ENCODE peak calls at places on chromosomes 5 and 9, in seven cellular contexts. One of them, this sample, is unnamed.

GRCh38 chr9:38067892-38068615 is 973 bp downstream of the SHB start:
- DNase-seq in occipital lobe: no peak
- DNase-seq in left lobe of liver: no peak
- DNase-seq in cardiac fibroblast: no peak
- DNase-seq in mesendoderm: no peak
- DNase-seq in head of caudate nucleus: no peak
- DNase-seq in activated naive CD8-positive, alpha-beta T cell treated with anti-CD3 and anti-CD28 coated beads, Interleukin-2, amount 50 U/mL, for 24 hours: peak
- DNase-seq in this sample: peak

GRCh38 chr5:99900302-99900811 is 634.8 kb upstream of the FAM174A start:
- DNase-seq in activated naive CD8-positive, alpha-beta T cell treated with anti-CD3 and anti-CD28 coated beads, Interleukin-2, amount 50 U/mL, for 24 hours: no peak
- DNase-seq in mesendoderm: no peak
- DNase-seq in head of caudate nucleus: no peak
- DNase-seq in cardiac fibroblast: no peak
- DNase-seq in occipital lobe: no peak
- DNase-seq in left lobe of liver: no peak
- DNase-seq in this sample: no peak

GRCh38 chr9:130701059-130702022 is 7.8 kb downstream of the EXOSC2 start:
- DNase-seq in head of caudate nucleus: peak
- DNase-seq in occipital lobe: peak
- DNase-seq in activated naive CD8-positive, alpha-beta T cell treated with anti-CD3 and anti-CD28 coated beads, Interleukin-2, amount 50 U/mL, for 24 hours: peak
- DNase-seq in left lobe of liver: no peak
- DNase-seq in mesendoderm: peak
- DNase-seq in cardiac fibroblast: peak
- DNase-seq in this sample: peak

GRCh38 chr5:143214890-143215289 is 188.6 kb downstream of the NR3C1 start:
- DNase-seq in activated naive CD8-positive, alpha-beta T cell treated with anti-CD3 and anti-CD28 coated beads, Interleukin-2, amount 50 U/mL, for 24 hours: no peak
- DNase-seq in occipital lobe: no peak
- DNase-seq in left lobe of liver: no peak
- DNase-seq in cardiac fibroblast: no peak
- DNase-seq in head of caudate nucleus: no peak
- DNase-seq in mesendoderm: no peak
- DNase-seq in this sample: no peak

GRCh38 chr9:757246-757881 is 84.1 kb upstream of the DMRT1 start:
- DNase-seq in head of caudate nucleus: peak
- DNase-seq in mesendoderm: peak
- DNase-seq in occipital lobe: no peak
- DNase-seq in left lobe of liver: no peak
- DNase-seq in cardiac fibroblast: peak
- DNase-seq in activated naive CD8-positive, alpha-beta T cell treated with anti-CD3 and anti-CD28 coated beads, Interleukin-2, amount 50 U/mL, for 24 hours: no peak
- DNase-seq in this sample: peak

GRCh38 chr5:152527358-152528048 is 122.4 kb upstream of the NMUR2 start:
- DNase-seq in occipital lobe: no peak
- DNase-seq in mesendoderm: no peak
- DNase-seq in cardiac fibroblast: no peak
- DNase-seq in activated naive CD8-positive, alpha-beta T cell treated with anti-CD3 and anti-CD28 coated beads, Interleukin-2, amount 50 U/mL, for 24 hours: no peak
- DNase-seq in left lobe of liver: no peak
- DNase-seq in head of caudate nucleus: no peak
- DNase-seq in this sample: no peak

GRCh38 chr9:34624475-34624984 is 4.2 kb upstream of the DCTN3 start:
- DNase-seq in left lobe of liver: no peak
- DNase-seq in occipital lobe: no peak
- DNase-seq in head of caudate nucleus: no peak
- DNase-seq in cardiac fibroblast: no peak
- DNase-seq in activated naive CD8-positive, alpha-beta T cell treated with anti-CD3 and anti-CD28 coated beads, Interleukin-2, amount 50 U/mL, for 24 hours: no peak
- DNase-seq in mesendoderm: no peak
- DNase-seq in this sample: no peak

GRCh38 chr9:70021026-70021571 is 22.5 kb upstream of the MAMDC2 start:
- DNase-seq in left lobe of liver: no peak
- DNase-seq in occipital lobe: peak
- DNase-seq in mesendoderm: no peak
- DNase-seq in cardiac fibroblast: peak
- DNase-seq in head of caudate nucleus: peak
- DNase-seq in activated naive CD8-positive, alpha-beta T cell treated with anti-CD3 and anti-CD28 coated beads, Interleukin-2, amount 50 U/mL, for 24 hours: no peak
- DNase-seq in this sample: no peak

GRCh38 chr9:135770771-135771170 is 68.8 kb downstream of the KCNT1 start:
- DNase-seq in cardiac fibroblast: no peak
- DNase-seq in left lobe of liver: no peak
- DNase-seq in activated naive CD8-positive, alpha-beta T cell treated with anti-CD3 and anti-CD28 coated beads, Interleukin-2, amount 50 U/mL, for 24 hours: no peak
- DNase-seq in mesendoderm: no peak
- DNase-seq in head of caudate nucleus: no peak
- DNase-seq in occipital lobe: no peak
- DNase-seq in this sample: no peak

GRCh38 chr5:34529581-34530331 is 126.4 kb upstream of the RAI14 start:
- DNase-seq in activated naive CD8-positive, alpha-beta T cell treated with anti-CD3 and anti-CD28 coated beads, Interleukin-2, amount 50 U/mL, for 24 hours: no peak
- DNase-seq in cardiac fibroblast: peak
- DNase-seq in mesendoderm: no peak
- DNase-seq in occipital lobe: no peak
- DNase-seq in left lobe of liver: no peak
- DNase-seq in head of caudate nucleus: no peak
- DNase-seq in this sample: no peak

GRCh38 chr5:125848746-125849145 is 574.5 kb upstream of the GRAMD2B start:
- DNase-seq in cardiac fibroblast: peak
- DNase-seq in head of caudate nucleus: no peak
- DNase-seq in mesendoderm: no peak
- DNase-seq in left lobe of liver: no peak
- DNase-seq in occipital lobe: no peak
- DNase-seq in activated naive CD8-positive, alpha-beta T cell treated with anti-CD3 and anti-CD28 coated beads, Interleukin-2, amount 50 U/mL, for 24 hours: no peak
- DNase-seq in this sample: no peak

GRCh38 chr5:66888613-66889012 is 292.4 kb downstream of the MAST4 start:
- DNase-seq in occipital lobe: no peak
- DNase-seq in cardiac fibroblast: no peak
- DNase-seq in activated naive CD8-positive, alpha-beta T cell treated with anti-CD3 and anti-CD28 coated beads, Interleukin-2, amount 50 U/mL, for 24 hours: no peak
- DNase-seq in head of caudate nucleus: no peak
- DNase-seq in left lobe of liver: no peak
- DNase-seq in mesendoderm: no peak
- DNase-seq in this sample: no peak

GRCh38 chr5:120092649-120093048 is 371.5 kb upstream of the PRR16 start:
- DNase-seq in left lobe of liver: no peak
- DNase-seq in head of caudate nucleus: no peak
- DNase-seq in occipital lobe: no peak
- DNase-seq in cardiac fibroblast: no peak
- DNase-seq in mesendoderm: no peak
- DNase-seq in activated naive CD8-positive, alpha-beta T cell treated with anti-CD3 and anti-CD28 coated beads, Interleukin-2, amount 50 U/mL, for 24 hours: no peak
- DNase-seq in this sample: no peak

GRCh38 chr5:66354407-66354806 is 210.3 kb downstream of the SREK1 start:
- DNase-seq in cardiac fibroblast: no peak
- DNase-seq in activated naive CD8-positive, alpha-beta T cell treated with anti-CD3 and anti-CD28 coated beads, Interleukin-2, amount 50 U/mL, for 24 hours: no peak
- DNase-seq in occipital lobe: no peak
- DNase-seq in head of caudate nucleus: no peak
- DNase-seq in left lobe of liver: no peak
- DNase-seq in mesendoderm: no peak
- DNase-seq in this sample: no peak

GRCh38 chr5:132714456-132715307 is 22.7 kb downstream of the KIF3A start:
- DNase-seq in left lobe of liver: no peak
- DNase-seq in occipital lobe: no peak
- DNase-seq in activated naive CD8-positive, alpha-beta T cell treated with anti-CD3 and anti-CD28 coated beads, Interleukin-2, amount 50 U/mL, for 24 hours: no peak
- DNase-seq in head of caudate nucleus: no peak
- DNase-seq in cardiac fibroblast: peak
- DNase-seq in mesendoderm: peak
- DNase-seq in this sample: no peak

GRCh38 chr9:34177906-34178697 is 741 bp upstream of the UBAP1 start:
- DNase-seq in left lobe of liver: peak
- DNase-seq in cardiac fibroblast: no peak
- DNase-seq in occipital lobe: no peak
- DNase-seq in activated naive CD8-positive, alpha-beta T cell treated with anti-CD3 and anti-CD28 coated beads, Interleukin-2, amount 50 U/mL, for 24 hours: peak
- DNase-seq in head of caudate nucleus: no peak
- DNase-seq in mesendoderm: peak
- DNase-seq in this sample: no peak

GRCh38 chr9:99345936-99346335 is 123.9 kb downstream of the SEC61B start:
- DNase-seq in activated naive CD8-positive, alpha-beta T cell treated with anti-CD3 and anti-CD28 coated beads, Interleukin-2, amount 50 U/mL, for 24 hours: no peak
- DNase-seq in cardiac fibroblast: peak
- DNase-seq in occipital lobe: no peak
- DNase-seq in head of caudate nucleus: no peak
- DNase-seq in left lobe of liver: no peak
- DNase-seq in mesendoderm: no peak
- DNase-seq in this sample: no peak

This sample was measured in endothelial cell.